ENCODE peak calls at places on chromosome 22, in five cellular contexts. F, I, K, E and X are unnamed samples.
A peak's percentile ranks its signal among the peaks of the same experiment; 100 is the strongest.

GRCh38 chr22:39147335-39148023 is 5.0 kb downstream of the CBX7 start:
- DNase-seq in F (no peak), I (no peak), E (no peak), K (no peak), X (no peak)

GRCh38 chr22:18157714-18158028 is 7.7 kb downstream of the USP18 start:
- DNase-seq in E (no peak), I (no peak), K (no peak), F (no peak), X (no peak)

GRCh38 chr22:38871360-38872171 is 450 bp downstream of the CBX6 start:
- DNase-seq in E (no peak), I (no peak), F (peak; percentile 41), K (peak; percentile 56), X (no peak)

GRCh38 chr22:44734278-44734677 is 18.1 kb upstream of the ARHGAP8 start:
- DNase-seq in I (no peak), K (no peak), F (no peak), E (no peak), X (no peak)

GRCh38 chr22:37601540-37602442 is 6.8 kb upstream of the GGA1 start:
- DNase-seq in E (no peak), K (no peak), I (peak; percentile 95), F (peak; percentile 96), X (no peak)

GRCh38 chr22:37469416-37470086 is 16.6 kb downstream of the MFNG start:
- DNase-seq in F (no peak), I (no peak), E (no peak), K (no peak), X (no peak)

GRCh38 chr22:22958621-22959020 is 71.0 kb downstream of the IGLL5 start:
- DNase-seq in F (no peak), K (no peak), I (no peak), E (no peak), X (no peak)

GRCh38 chr22:44086759-44087158 is 62.7 kb downstream of the PARVB start:
- DNase-seq in F (no peak), I (no peak), E (no peak), K (no peak), X (no peak)

GRCh38 chr22:50281957-50282356 is 11.8 kb upstream of the MAPK11 start:
- DNase-seq in I (no peak), F (no peak), K (no peak), E (no peak), X (no peak)

GRCh38 chr22:27625769-27626674 is 175.5 kb downstream of the MN1 start:
- DNase-seq in K (no peak), I (no peak), E (no peak), F (no peak), X (no peak)

GRCh38 chr22:27473533-27473932 is 328.0 kb downstream of the MN1 start:
- DNase-seq in K (no peak), I (no peak), F (no peak), E (no peak), X (no peak)

GRCh38 chr22:41555325-41555724 is 5.5 kb upstream of the CSDC2 start:
- DNase-seq in F (no peak), I (no peak), K (no peak), E (no peak), X (no peak)

GRCh38 chr22:23789121-23789520 is 2.4 kb downstream of the SMARCB1 start:
- DNase-seq in K (no peak), F (no peak), E (no peak), I (no peak), X (no peak)

GRCh38 chr22:46537946-46538815 is 761 bp upstream of the CELSR1 start:
- DNase-seq in F (peak; percentile 69), E (peak; percentile 18), I (peak; percentile 68), K (peak; percentile 66), X (no peak)

GRCh38 chr22:36149464-36149863 is 11.1 kb downstream of the APOL3 start:
- DNase-seq in F (peak; percentile 34), E (no peak), K (no peak), I (peak; percentile 14), X (no peak)

GRCh38 chr22:32836286-32836859 is 34.9 kb downstream of the TIMP3 start:
- DNase-seq in K (peak; percentile 56), I (peak; percentile 24), F (peak; percentile 14), E (no peak), X (no peak)
- TF ChIP-seq CTCF in K (peak; percentile 33), I (peak; percentile 51), F (peak; percentile 53), E (peak; percentile 60), X (peak; percentile 42)

GRCh38 chr22:42719133-42719532 is 1.5 kb downstream of the A4GALT start:
- DNase-seq in E (no peak), F (no peak), K (no peak), I (no peak), X (no peak)
- TF ChIP-seq CTCF in E (peak; percentile 49), F (no peak), K (no peak), I (no peak), X (no peak)

GRCh38 chr22:19477321-19478085 is 1.5 kb downstream of the UFD1 start:
- DNase-seq in K (no peak), F (no peak), E (no peak), I (peak; percentile 14), X (no peak)
- TF ChIP-seq CTCF in K (peak; percentile 23), F (no peak), E (peak; percentile 24), I (peak; percentile 23), X (peak; percentile 21)

GRCh38 chr22:33274214-33274828 is 216.1 kb upstream of the SYN3 start:
- DNase-seq in K (peak; percentile 44), I (peak; percentile 52), E (no peak), F (peak; percentile 50), X (no peak)
- TF ChIP-seq CTCF in K (peak; percentile 87), I (peak; percentile 76), E (no peak), F (peak; percentile 79), X (peak; percentile 49)

GRCh38 chr22:31082606-31083376 is 1.7 kb downstream of the SMTN start:
- DNase-seq in I (peak; percentile 68), E (peak; percentile 79), K (peak; percentile 50), F (peak; percentile 71), X (peak; percentile 41)
- TF ChIP-seq CTCF in I (peak; percentile 56), E (peak; percentile 78), K (peak; percentile 52), F (peak; percentile 47), X (peak; percentile 72)

DNA sequence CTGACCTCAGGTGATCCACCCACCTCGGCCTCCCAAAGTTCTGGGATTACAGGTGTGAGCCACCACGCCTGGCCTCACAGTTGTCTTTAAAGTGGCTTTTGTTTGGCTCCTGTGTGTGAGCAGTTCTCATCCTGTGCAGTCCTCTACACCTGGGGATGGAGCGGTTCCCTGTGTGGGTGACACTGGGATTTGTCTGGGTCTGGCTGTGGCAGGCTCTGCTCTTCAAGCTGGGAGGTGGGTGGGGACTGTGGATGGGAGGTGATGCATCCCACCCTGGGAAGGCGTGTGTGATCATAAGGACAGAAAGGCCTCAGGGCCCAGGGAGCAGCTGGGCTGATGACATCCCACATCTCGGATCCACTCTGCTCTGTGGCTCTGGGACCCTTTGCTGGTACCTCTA is 1266.8 kb downstream of the BRD1 start:
- DNase-seq in E (no peak), K (no peak), F (no peak), I (no peak), X (no peak)
- TF ChIP-seq CTCF in E (no peak), K (no peak), F (no peak), I (no peak), X (no peak)